ENCODE peak calls at places on chromosomes 13 and 19, in five cellular contexts. One of them, this sample, is unnamed.

GRCh38 chr13:108268713-108269112 is 805 bp upstream of the TNFSF13B start:
- DNase-seq in mucosa of descending colon: no peak
- DNase-seq in activated T-cell treated with anti-CD3 and anti-CD28 coated beads, Interleukin-2, amount 50 U/mL, for 48 hours: peak
- DNase-seq in PC-3: no peak
- DNase-seq in hypothalamus: no peak
- DNase-seq in this sample: no peak

GRCh38 chr19:10417598-10418280 is 2.6 kb upstream of the PDE4A start:
- DNase-seq in hypothalamus: no peak
- DNase-seq in mucosa of descending colon: no peak
- DNase-seq in activated T-cell treated with anti-CD3 and anti-CD28 coated beads, Interleukin-2, amount 50 U/mL, for 48 hours: no peak
- DNase-seq in PC-3: peak
- DNase-seq in this sample: no peak

GRCh38 chr13:44815507-44816074 is 173.7 kb downstream of the NUFIP1 start:
- DNase-seq in PC-3: peak
- DNase-seq in mucosa of descending colon: no peak
- DNase-seq in activated T-cell treated with anti-CD3 and anti-CD28 coated beads, Interleukin-2, amount 50 U/mL, for 48 hours: peak
- DNase-seq in hypothalamus: no peak
- DNase-seq in this sample: peak

GRCh38 chr13:78022164-78022877 is 103.7 kb upstream of the EDNRB start:
- DNase-seq in hypothalamus: no peak
- DNase-seq in mucosa of descending colon: peak
- DNase-seq in PC-3: peak
- DNase-seq in activated T-cell treated with anti-CD3 and anti-CD28 coated beads, Interleukin-2, amount 50 U/mL, for 48 hours: peak
- DNase-seq in this sample: peak

GRCh38 chr19:45400192-45400591 is 4.7 kb downstream of the PPP1R13L start:
- DNase-seq in hypothalamus: no peak
- DNase-seq in PC-3: no peak
- DNase-seq in mucosa of descending colon: no peak
- DNase-seq in activated T-cell treated with anti-CD3 and anti-CD28 coated beads, Interleukin-2, amount 50 U/mL, for 48 hours: no peak
- DNase-seq in this sample: no peak

GRCh38 chr13:110799246-110800236 is 86.0 kb downstream of the ING1 start:
- DNase-seq in activated T-cell treated with anti-CD3 and anti-CD28 coated beads, Interleukin-2, amount 50 U/mL, for 48 hours: no peak
- DNase-seq in hypothalamus: no peak
- DNase-seq in PC-3: no peak
- DNase-seq in mucosa of descending colon: no peak
- DNase-seq in this sample: no peak

GRCh38 chr19:8638078-8638619 is 7.7 kb downstream of the NFILZ start:
- DNase-seq in PC-3: peak
- DNase-seq in mucosa of descending colon: peak
- DNase-seq in activated T-cell treated with anti-CD3 and anti-CD28 coated beads, Interleukin-2, amount 50 U/mL, for 48 hours: no peak
- DNase-seq in hypothalamus: no peak
- DNase-seq in this sample: no peak

GRCh38 chr19:32875428-32875827 is 5.9 kb upstream of the SLC7A9 start:
- DNase-seq in PC-3: no peak
- DNase-seq in mucosa of descending colon: no peak
- DNase-seq in hypothalamus: no peak
- DNase-seq in activated T-cell treated with anti-CD3 and anti-CD28 coated beads, Interleukin-2, amount 50 U/mL, for 48 hours: no peak
- DNase-seq in this sample: no peak

GRCh38 chr19:4713384-4713951 is 10.2 kb downstream of the DPP9 start:
- DNase-seq in hypothalamus: no peak
- DNase-seq in activated T-cell treated with anti-CD3 and anti-CD28 coated beads, Interleukin-2, amount 50 U/mL, for 48 hours: no peak
- DNase-seq in PC-3: peak
- DNase-seq in mucosa of descending colon: peak
- DNase-seq in this sample: peak

GRCh38 chr19:3801412-3802096 is 15.4 kb upstream of the MATK start:
- DNase-seq in activated T-cell treated with anti-CD3 and anti-CD28 coated beads, Interleukin-2, amount 50 U/mL, for 48 hours: peak
- DNase-seq in PC-3: peak
- DNase-seq in hypothalamus: peak
- DNase-seq in mucosa of descending colon: peak
- DNase-seq in this sample: no peak

GRCh38 chr19:52638601-52639000 is 446 bp upstream of the ZNF83 start:
- DNase-seq in mucosa of descending colon: no peak
- DNase-seq in activated T-cell treated with anti-CD3 and anti-CD28 coated beads, Interleukin-2, amount 50 U/mL, for 48 hours: no peak
- DNase-seq in PC-3: no peak
- DNase-seq in hypothalamus: peak
- DNase-seq in this sample: no peak

GRCh38 chr19:31349160-31349881 is at the start of gene TSHZ3:
- DNase-seq in PC-3: peak
- DNase-seq in hypothalamus: peak
- DNase-seq in mucosa of descending colon: peak
- DNase-seq in activated T-cell treated with anti-CD3 and anti-CD28 coated beads, Interleukin-2, amount 50 U/mL, for 48 hours: peak
- DNase-seq in this sample: no peak

GRCh38 chr19:45824041-45824471 is 8.9 kb upstream of the RSPH6A start:
- DNase-seq in hypothalamus: peak
- DNase-seq in mucosa of descending colon: peak
- DNase-seq in PC-3: no peak
- DNase-seq in activated T-cell treated with anti-CD3 and anti-CD28 coated beads, Interleukin-2, amount 50 U/mL, for 48 hours: no peak
- DNase-seq in this sample: peak